ENCODE peak calls at places on chromosomes 6 and 20, in eight cellular contexts. S, F, H, X, R, K, U and D are unnamed samples.

GRCh38 chr6:143408151-143408786 is 42.2 kb downstream of the ADAT2 start:
- DNase-seq in S (no peak), F (no peak), H (no peak), X (peak; percentile 52), R (no peak), K (no peak), U (peak; percentile 60), D (no peak)

GRCh38 chr6:116278853-116279231 is 888 bp downstream of the TSPYL1 start:
- DNase-seq in S (peak; percentile 77), F (no peak), H (no peak), X (no peak), R (no peak), K (no peak), U (no peak), D (no peak)

GRCh38 chr20:63702751-63703470 is 4.9 kb downstream of the ARFRP1 start:
- DNase-seq in S (no peak), F (no peak), H (no peak), X (no peak), R (no peak), K (no peak), U (no peak), D (peak; percentile 31)

GRCh38 chr6:42627044-42627443 is 63.2 kb downstream of the UBR2 start:
- DNase-seq in S (no peak), F (no peak), H (no peak), X (no peak), R (no peak), K (no peak), U (no peak), D (no peak)

GRCh38 chr6:129748901-129749748 is 39.1 kb upstream of the ARHGAP18 start:
- DNase-seq in S (no peak), F (no peak), H (peak; percentile 71), X (peak; percentile 80), R (no peak), K (peak; percentile 75), U (peak; percentile 78), D (no peak)

GRCh38 chr6:99092009-99092408 is 144.3 kb upstream of the FBXL4 start:
- DNase-seq in S (no peak), F (no peak), H (no peak), X (no peak), R (no peak), K (no peak), U (no peak), D (no peak)

GRCh38 chr6:31175961-31176360 is 5.5 kb upstream of the POU5F1 start:
- DNase-seq in S (peak; percentile 21), F (no peak), H (no peak), X (peak; percentile 60), R (no peak), K (no peak), U (peak; percentile 21), D (no peak)

GRCh38 chr20:51400051-51400926 is 142.2 kb downstream of the NFATC2 start:
- DNase-seq in S (no peak), F (peak; percentile 84), H (no peak), X (no peak), R (peak; percentile 38), K (no peak), U (no peak), D (no peak)

GRCh38 chr20:1005452-1006027 is 3.4 kb upstream of the RSPO4 start:
- DNase-seq in S (no peak), F (peak; percentile 53), H (no peak), X (peak; percentile 15), R (peak; percentile 43), K (peak; percentile 21), U (peak; percentile 59), D (peak; percentile 84)

GRCh38 chr6:20044883-20045282 is 167.4 kb downstream of the MBOAT1 start:
- DNase-seq in S (no peak), F (no peak), H (no peak), X (no peak), R (no peak), K (no peak), U (no peak), D (no peak)

GRCh38 chr20:19974621-19975435 is 42.3 kb upstream of the NAA20 start:
- DNase-seq in S (peak; percentile 95), F (peak; percentile 68), H (peak; percentile 96), X (peak; percentile 94), R (peak; percentile 63), K (peak; percentile 85), U (peak; percentile 91), D (peak; percentile 58)

GRCh38 chr6:113375950-113376846 is 480.9 kb upstream of the MARCKS start:
- DNase-seq in S (no peak), F (no peak), H (peak; percentile 55), X (peak; percentile 93), R (no peak), K (peak; percentile 56), U (peak; percentile 51), D (no peak)

GRCh38 chr6:146593978-146594377 is 4.8 kb upstream of the ADGB start:
- DNase-seq in S (no peak), F (no peak), H (no peak), X (no peak), R (no peak), K (no peak), U (no peak), D (no peak)

GRCh38 chr6:165713845-165714466 is 50.9 kb upstream of the PDE10A start:
- DNase-seq in S (no peak), F (no peak), H (no peak), X (no peak), R (no peak), K (no peak), U (no peak), D (peak; percentile 54)

GRCh38 chr6:53706525-53706924 is 41.0 kb upstream of the KLHL31 start:
- DNase-seq in S (no peak), F (no peak), H (no peak), X (no peak), R (no peak), K (peak; percentile 19), U (no peak), D (no peak)

GRCh38 chr20:23245553-23246128 is 105.0 kb upstream of the NXT1 start:
- DNase-seq in S (no peak), F (peak; percentile 63), H (peak; percentile 65), X (peak; percentile 38), R (peak; percentile 48), K (peak; percentile 77), U (peak; percentile 13), D (peak; percentile 84)

GRCh38 chr20:62774076-62774714 is 22.1 kb upstream of the MRGBP start:
- DNase-seq in S (peak; percentile 47), F (no peak), H (no peak), X (no peak), R (no peak), K (no peak), U (no peak), D (no peak)

GRCh38 chr6:14804444-14805210 is 441.2 kb upstream of the JARID2 start:
- DNase-seq in S (peak; percentile 81), F (peak; percentile 91), H (peak; percentile 92), X (peak; percentile 93), R (peak; percentile 93), K (no peak), U (peak; percentile 57), D (no peak)

DNA sequence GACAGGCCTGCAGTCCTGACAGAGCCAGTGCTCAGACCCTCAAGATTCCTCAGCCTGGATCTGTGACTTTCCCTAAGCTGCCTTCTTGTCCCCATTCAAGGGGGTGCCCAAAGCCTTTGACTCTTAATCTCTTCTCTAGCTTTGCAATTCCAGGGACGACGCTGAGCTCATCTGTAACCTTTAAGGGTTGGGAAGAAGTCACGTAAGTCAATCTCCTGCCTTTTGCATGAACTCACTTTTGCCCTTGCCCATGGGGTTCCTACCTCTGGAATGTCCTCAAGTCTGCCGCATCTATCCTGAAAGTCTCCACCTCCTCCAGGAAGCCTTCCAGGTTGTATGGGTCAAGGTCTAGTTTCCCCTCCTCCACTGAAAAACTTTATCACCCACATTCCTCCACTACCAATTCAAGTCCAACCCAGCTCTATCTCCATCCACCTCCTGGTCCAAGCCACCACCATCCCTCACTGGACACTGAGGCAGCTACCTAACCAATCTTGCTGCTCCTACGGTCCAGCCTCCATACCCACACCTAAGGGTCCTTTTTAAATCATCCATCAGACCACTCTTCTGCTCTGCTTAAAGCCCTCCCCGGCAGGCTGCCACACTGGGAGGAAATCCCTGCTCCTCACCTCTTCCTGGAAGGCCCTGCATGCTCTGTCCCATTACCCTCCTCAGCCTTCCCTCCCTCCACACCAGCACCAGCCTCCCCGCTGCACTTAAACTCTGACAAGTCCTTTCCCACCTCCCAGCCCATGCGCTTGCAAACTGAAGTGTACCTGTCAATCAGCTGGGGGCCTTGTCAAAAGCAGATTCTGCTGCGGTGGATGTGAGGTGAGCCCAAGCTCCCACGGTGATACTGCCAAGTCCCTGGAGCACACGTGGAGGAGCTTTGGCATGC is 29.7 kb downstream of the PREX1 start:
- DNase-seq in S (no peak), F (no peak), H (no peak), X (no peak), R (no peak), K (no peak), U (no peak), D (no peak)
- H3K4me3 ChIP-seq in S (no peak overlapping the region), F (no peak overlapping the region), H (no peak overlapping the region), X (no peak overlapping the region), R (no peak overlapping the region), K (no peak overlapping the region), U (no peak overlapping the region), D (no peak overlapping the region)

GRCh38 chr20:21361266-21361665 is 36.1 kb downstream of the NKX2-4 start:
- DNase-seq in S (no peak), F (no peak), H (peak; percentile 75), X (peak; percentile 43), R (no peak), K (peak; percentile 76), U (peak; percentile 57), D (no peak)
- H3K36me3 ChIP-seq in S (peaks cover 5% of the 10 kb centered on the region), F (no peaks in the 10 kb centered on the region), H (peaks cover 89% of the 10 kb centered on the region), X (peaks cover 10% of the 10 kb centered on the region), R (no peaks in the 10 kb centered on the region), K (peaks cover 23% of the 10 kb centered on the region), U (peaks cover 9% of the 10 kb centered on the region), D (peaks cover 24% of the 10 kb centered on the region)

DNA sequence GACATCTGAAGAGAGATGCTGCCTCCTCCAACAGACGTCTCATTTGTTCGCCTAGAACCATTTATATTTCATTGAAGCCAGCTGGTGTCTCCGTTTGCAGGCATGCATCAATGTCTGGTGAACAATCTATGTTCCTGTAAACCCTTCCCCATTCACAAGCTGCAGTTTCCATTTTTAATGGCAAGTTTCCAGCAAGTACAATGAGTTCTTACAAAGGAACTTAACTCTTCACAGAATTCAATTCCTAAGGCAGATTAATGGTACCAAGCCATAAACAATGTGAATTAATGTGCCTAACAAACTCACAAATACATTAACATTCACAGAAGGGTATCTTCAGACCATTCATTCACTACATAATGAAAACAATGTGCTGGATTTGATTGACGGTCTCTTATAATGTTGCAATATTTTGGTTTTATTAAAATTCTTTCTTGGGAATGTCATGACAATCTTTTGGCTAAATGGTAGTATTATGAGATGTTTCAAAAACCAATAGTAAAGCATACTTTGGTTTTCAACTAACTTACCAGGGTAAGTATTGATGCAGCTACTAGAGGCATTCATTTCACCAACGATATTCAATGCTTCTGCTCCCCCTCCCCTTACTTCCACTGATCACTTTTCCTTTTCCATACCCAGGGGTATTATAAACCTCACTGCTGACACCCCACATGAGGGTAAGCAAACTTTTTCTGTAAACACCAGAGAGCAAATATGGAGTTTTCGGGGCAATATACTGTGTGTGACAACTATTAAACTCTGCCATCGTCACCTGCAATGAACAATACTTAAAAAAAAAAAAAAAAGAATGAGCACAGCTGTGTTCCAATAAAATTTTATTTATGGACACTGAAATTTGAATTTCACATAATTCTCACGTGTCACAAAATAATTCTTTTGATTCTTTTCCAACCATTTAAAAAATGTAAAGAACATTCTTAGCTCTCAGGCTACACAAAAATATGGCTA is 4.2 kb downstream of the AKIRIN2 start:
- DNase-seq in S (no peak), F (no peak), H (peak; percentile 77), X (peak; percentile 95), R (no peak), K (peak; percentile 85), U (peak; percentile 27), D (no peak)
- H3K4me3 ChIP-seq in S (peak overlapping the region; percentile 8), F (peak overlapping the region; percentile 24), H (peak overlapping the region; percentile 94), X (peak overlapping the region; percentile 93), R (peak overlapping the region; percentile 83), K (peak overlapping the region; percentile 97), U (peak overlapping the region; percentile 90), D (no peak overlapping the region)

GRCh38 chr20:34762031-34762555 is 57.9 kb downstream of the TP53INP2 start:
- DNase-seq in S (no peak), F (no peak), H (no peak), X (no peak), R (no peak), K (no peak), U (no peak), D (no peak)
- H3K36me3 ChIP-seq in S (peaks cover 18% of the 10 kb centered on the region), F (no peaks in the 10 kb centered on the region), H (peaks cover 92% of the 10 kb centered on the region), X (peaks cover 14% of the 10 kb centered on the region), R (no peaks in the 10 kb centered on the region), K (no peaks in the 10 kb centered on the region), U (peaks cover 27% of the 10 kb centered on the region), D (peaks cover 2% of the 10 kb centered on the region)